ENCODE peak calls at places on chromosome 10, in four cellular contexts. G is BJ, C is fibroblast of the aortic adventitia, S is mesothelial cell of epicardium. W is an unnamed sample.

GRCh38 chr10:132877473-132877872 is 64.9 kb downstream of the CFAP46 start:
- DNase-seq in C (no peak), S (no peak), G (no peak), W (no peak)

GRCh38 chr10:14276200-14276599 is 54.5 kb downstream of the FRMD4A start:
- DNase-seq in C (no peak), S (no peak), G (no peak), W (no peak)

GRCh38 chr10:79384773-79385391 is 37.6 kb downstream of the PPIF start:
- DNase-seq in C (no peak), G (no peak), S (no peak), W (no peak)

GRCh38 chr10:103915794-103916193 is 2.2 kb downstream of the STN1 start:
- DNase-seq in C (no peak), S (no peak), G (no peak), W (no peak)

GRCh38 chr10:60944910-60945297 is 919 bp upstream of the RHOBTB1 start:
- DNase-seq in G (no peak), S (no peak), C (no peak), W (no peak)

GRCh38 chr10:65518379-65518778 is 1407.5 kb upstream of the LRRTM3 start:
- DNase-seq in C (no peak), S (no peak), G (no peak), W (no peak)

GRCh38 chr10:124614003-124614659 is 130.0 kb downstream of the FAM53B start:
- DNase-seq in S (no peak), G (no peak), C (no peak), W (no peak)

GRCh38 chr10:114300036-114300645 is 61.1 kb downstream of the VWA2 start:
- DNase-seq in G (no peak), S (no peak), C (no peak), W (no peak)

GRCh38 chr10:87659571-87660483 is at the start of gene PAPSS2:
- DNase-seq in G (no peak), S (peak; percentile 65), C (peak; percentile 72), W (no peak)

GRCh38 chr10:6423004-6423403 is 157.1 kb downstream of the PRKCQ start:
- DNase-seq in C (no peak), G (no peak), S (no peak), W (no peak)

GRCh38 chr10:104548090-104548489 is 93.0 kb upstream of the SORCS3 start:
- DNase-seq in S (no peak), G (no peak), C (peak; percentile 22), W (no peak)

GRCh38 chr10:97016728-97017473 is 168.9 kb downstream of the SLIT1 start:
- DNase-seq in C (no peak), G (no peak), S (no peak), W (no peak)

GRCh38 chr10:19946791-19947190 is 130.6 kb downstream of the PLXDC2 start:
- DNase-seq in G (no peak), S (no peak), C (no peak), W (no peak)

GRCh38 chr10:129815898-129816665 is 148.0 kb downstream of the EBF3 start:
- DNase-seq in S (no peak), G (no peak), C (no peak), W (no peak)

GRCh38 chr10:51808187-51808586 is 108.8 kb upstream of the CSTF2T start:
- DNase-seq in S (no peak), G (no peak), C (no peak), W (no peak)

GRCh38 chr10:131560166-131560565 is 248.6 kb upstream of the TCERG1L start:
- DNase-seq in G (no peak), S (no peak), C (no peak), W (no peak)

GRCh38 chr10:92123031-92123450 is 167.8 kb downstream of the CPEB3 start:
- DNase-seq in S (no peak), C (no peak), G (no peak), W (no peak)

GRCh38 chr10:27744478-27745379 is 890 bp downstream of the MKX start:
- DNase-seq in G (no peak), S (peak; percentile 64), C (no peak), W (no peak)

GRCh38 chr10:58704226-58705200 is 191.8 kb downstream of the BICC1 start:
- DNase-seq in S (no peak), C (peak; percentile 86), G (no peak), W (no peak)

GRCh38 chr10:129102906-129103693 is 363.9 kb upstream of the MGMT start:
- DNase-seq in S (no peak), C (peak; percentile 86), G (no peak), W (no peak)

GRCh38 chr10:63720072-63720537 is 198.9 kb downstream of the REEP3 start:
- DNase-seq in C (peak; percentile 62), G (no peak), S (no peak), W (peak; percentile 55)

GRCh38 chr10:72316748-72317435 is 37.8 kb downstream of the DNAJB12 start:
- DNase-seq in S (no peak), C (no peak), G (no peak), W (no peak)

GRCh38 chr10:63713191-63714144 is 192.3 kb downstream of the REEP3 start:
- DNase-seq in S (peak; percentile 73), C (peak; percentile 82), G (no peak), W (peak; percentile 44)

GRCh38 chr10:119498889-119499864 is 43.3 kb downstream of the RGS10 start:
- DNase-seq in G (no peak), C (no peak), S (no peak), W (no peak)

GRCh38 chr10:49001861-49002675 is 62.4 kb upstream of the LRRC18 start:
- DNase-seq in S (no peak), G (no peak), C (no peak), W (no peak)

GRCh38 chr10:73879296-73880173 is 5.2 kb upstream of the CAMK2G start:
- DNase-seq in C (peak; percentile 78), S (peak; percentile 74), G (no peak), W (no peak)

GRCh38 chr10:61397175-61397986 is 55.8 kb downstream of the TMEM26 start:
- DNase-seq in G (no peak), C (peak; percentile 70), S (no peak), W (no peak)

GRCh38 chr10:99941942-99942835 is 67.6 kb downstream of the DNMBP start:
- DNase-seq in G (no peak), C (peak; percentile 88), S (no peak), W (no peak)

GRCh38 chr10:126904807-126905686 is at the start of gene DOCK1:
- DNase-seq in C (peak; percentile 61), G (no peak), S (peak; percentile 71), W (peak; percentile 7)

GRCh38 chr10:36026656-36027390 is 384.7 kb upstream of the FZD8 start:
- DNase-seq in S (no peak), C (no peak), G (no peak), W (no peak)

GRCh38 chr10:110415809-110416208 is 81.9 kb upstream of the DUSP5 start:
- DNase-seq in G (no peak), S (no peak), C (no peak), W (no peak)

GRCh38 chr10:32263300-32263699 is 83.7 kb downstream of the EPC1 start:
- DNase-seq in C (no peak), G (no peak), S (no peak), W (no peak)

GRCh38 chr10:131196176-131196885 is 115.2 kb downstream of the TCERG1L start:
- DNase-seq in C (no peak), G (no peak), S (peak; percentile 34), W (no peak)

GRCh38 chr10:79948976-79949722 is at the start of gene SFTPD:
- DNase-seq in G (no peak), C (no peak), S (no peak), W (no peak)

GRCh38 chr10:49539320-49539885 is 482 bp upstream of the ERCC6 start:
- DNase-seq in S (peak; percentile 52), C (peak; percentile 78), G (no peak), W (peak; percentile 37)

GRCh38 chr10:96271017-96271815 is at the start of gene BLNK:
- DNase-seq in G (no peak), S (no peak), C (peak; percentile 47), W (no peak)

W was measured in cerebellum.